ENCODE peak calls at places on chromosomes 16 and 17, in six cellular contexts. X, R, T, D, C and N are unnamed samples.

GRCh38 chr16:1929105-1929504 is 10.9 kb upstream of the HS3ST6 start:
- DNase-seq in R (no peak), X (no peak), T (no peak), D (no peak), C (no peak), N (peak; percentile 44)

GRCh38 chr16:6362321-6362720 is 970.3 kb upstream of the RBFOX1 start:
- DNase-seq in R (no peak), C (no peak), D (no peak), X (no peak), T (no peak), N (no peak)

GRCh38 chr16:15946257-15947044 is 3.0 kb upstream of the ABCC1 start:
- DNase-seq in D (no peak), C (no peak), T (no peak), R (peak; percentile 19), X (no peak), N (no peak)

GRCh38 chr17:17723354-17724261 is 42.4 kb downstream of the RAI1 start:
- DNase-seq in R (no peak), X (no peak), C (peak; percentile 17), D (no peak), T (no peak), N (no peak)

GRCh38 chr17:30926516-30926915 is 4.8 kb downstream of the ADAP2 start:
- DNase-seq in C (no peak), R (no peak), D (no peak), X (no peak), T (no peak), N (no peak)

GRCh38 chr16:11022002-11022401 is 77.6 kb downstream of the CLEC16A start:
- DNase-seq in R (no peak), C (no peak), D (no peak), T (no peak), X (no peak), N (no peak)

GRCh38 chr16:70380205-70380918 is 33.7 kb downstream of the DDX19A start:
- DNase-seq in R (peak; percentile 82), X (peak; percentile 65), D (no peak), T (peak; percentile 31), C (peak; percentile 87), N (peak; percentile 44)

GRCh38 chr16:86774931-86775330 is 196.6 kb downstream of the FOXL1 start:
- DNase-seq in D (no peak), X (no peak), T (no peak), C (no peak), R (no peak), N (no peak)

GRCh38 chr17:78313735-78314648 is 45.9 kb downstream of the SOCS3 start:
- DNase-seq in T (peak; percentile 47), R (peak; percentile 42), X (peak; percentile 86), C (peak; percentile 51), D (peak; percentile 77), N (peak; percentile 76)

GRCh38 chr16:56824335-56824734 is 40.7 kb upstream of the SLC12A3 start:
- DNase-seq in R (no peak), D (no peak), T (no peak), C (no peak), X (no peak), N (no peak)

GRCh38 chr16:54526916-54527315 is 240.3 kb upstream of the IRX3 start:
- DNase-seq in C (no peak), T (no peak), D (no peak), R (no peak), X (no peak), N (no peak)